ENCODE peak calls at places on chromosomes 6 and 20, in five cellular contexts. B is GM12865, F is body of pancreas, V is cardiac muscle cell, K is astrocyte of the spinal cord. I is an unnamed sample.

GRCh38 chr6:169035381-169036280 is 218.0 kb downstream of the THBS2 start:
- DNase-seq in V (peak), B (no peak), F (no peak), K (peak), I (peak)

GRCh38 chr6:149433901-149434300 is 33.8 kb downstream of the SUMO4 start:
- DNase-seq in K (no peak), B (no peak), F (no peak), V (no peak), I (no peak)

GRCh38 chr6:44053760-44054556 is 73.3 kb downstream of the MRPL14 start:
- DNase-seq in V (peak), K (peak), B (no peak), F (no peak), I (peak)

GRCh38 chr6:3205913-3206312 is 21.5 kb downstream of the TUBB2B start:
- DNase-seq in K (peak), V (peak), B (peak), F (no peak), I (peak)

GRCh38 chr6:44511126-44511525 is 123.6 kb downstream of the CDC5L start:
- DNase-seq in F (no peak), B (no peak), V (no peak), K (no peak), I (no peak)

GRCh38 chr6:166938704-166939103 is 17.6 kb downstream of the RNASET2 start:
- DNase-seq in B (no peak), K (no peak), F (no peak), V (no peak), I (no peak)

GRCh38 chr6:151389640-151390275 is 1.6 kb downstream of the ZBTB2 start:
- DNase-seq in V (peak), B (no peak), F (peak), K (peak), I (peak)

GRCh38 chr20:45545754-45546453 is 1.3 kb downstream of the EPPIN start:
- DNase-seq in F (no peak), V (peak), B (peak), K (peak), I (peak)

GRCh38 chr20:37988555-37988954 is 44.7 kb downstream of the TTI1 start:
- DNase-seq in V (no peak), B (no peak), F (no peak), K (peak), I (no peak)

GRCh38 chr20:59300341-59301081 is at the start of gene EDN3:
- DNase-seq in V (no peak), B (no peak), F (no peak), K (no peak), I (no peak)

GRCh38 chr6:84554706-84555105 is 209.7 kb downstream of the TBX18 start:
- DNase-seq in B (no peak), V (no peak), K (no peak), F (no peak), I (no peak)

GRCh38 chr6:42367353-42368011 is 84.2 kb downstream of the TRERF1 start:
- DNase-seq in F (no peak), V (no peak), K (no peak), B (peak), I (peak)

GRCh38 chr20:49956689-49957443 is 20.7 kb downstream of the RNF114 start:
- DNase-seq in K (no peak), B (peak), F (no peak), V (no peak), I (no peak)

GRCh38 chr6:56843476-56844349 is 111.2 kb upstream of the BEND6 start:
- DNase-seq in F (peak), V (peak), K (peak), B (peak), I (peak)

GRCh38 chr6:8194499-8194898 is 92.2 kb upstream of the EEF1E1 start:
- DNase-seq in V (no peak), B (no peak), F (no peak), K (no peak), I (no peak)

GRCh38 chr20:25296094-25297093 is 48.5 kb downstream of the PYGB start:
- DNase-seq in F (peak), B (peak), V (peak), K (no peak), I (peak)

GRCh38 chr20:50673146-50673830 is 18.1 kb downstream of the RIPOR3 start:
- DNase-seq in B (no peak), F (peak), V (peak), K (no peak), I (no peak)

GRCh38 chr6:33277663-33278391 is 904 bp downstream of the B3GALT4 start:
- DNase-seq in F (no peak), V (no peak), B (peak), K (no peak), I (no peak)

GRCh38 chr6:170257376-170257775 is 33.5 kb downstream of the DLL1 start:
- DNase-seq in F (no peak), V (no peak), B (no peak), K (no peak), I (no peak)

GRCh38 chr6:99933129-99933528 is 60.9 kb downstream of the MCHR2 start:
- DNase-seq in V (peak), B (no peak), F (no peak), K (peak), I (peak)

GRCh38 chr20:46683939-46684750 is 5.1 kb downstream of the TP53RK start:
- DNase-seq in K (peak), B (no peak), F (peak), V (peak), I (peak)

GRCh38 chr6:120122401-120122800 is 772.8 kb upstream of the MAN1A1 start:
- DNase-seq in B (no peak), F (no peak), V (no peak), K (no peak), I (no peak)

GRCh38 chr6:4381379-4381778 is 246.0 kb upstream of the ECI2 start:
- DNase-seq in F (no peak), K (no peak), V (peak), B (no peak), I (no peak)

GRCh38 chr6:4380881-4381281 is 245.5 kb upstream of the ECI2 start:
- DNase-seq in V (peak), B (no peak), F (no peak), K (no peak), I (no peak)

GRCh38 chr6:4382362-4382853 is 247.0 kb upstream of the ECI2 start:
- DNase-seq in B (no peak), V (no peak), F (no peak), K (no peak), I (no peak)

GRCh38 chr6:4383910-4384637 is 248.7 kb upstream of the ECI2 start:
- DNase-seq in V (no peak), K (no peak), F (no peak), B (no peak), I (no peak)

GRCh38 chr6:4384638-4385036 is 249.3 kb upstream of the ECI2 start:
- DNase-seq in K (no peak), V (no peak), B (no peak), F (no peak), I (no peak)
- TF ChIP-seq CTCF in K (no peak), V (no peak), B (no peak), F (no peak), I (peak)

GRCh38 chr6:50087231-50087954 is 37.7 kb upstream of the DEFB112 start:
- DNase-seq in V (no peak), K (peak), F (no peak), B (no peak), I (no peak)
- TF ChIP-seq CTCF in V (no peak), K (no peak), F (no peak), B (no peak), I (no peak)

GRCh38 chr6:141105481-141105880 is 1027.2 kb upstream of the GJE1 start:
- DNase-seq in B (no peak), K (peak), V (peak), F (no peak), I (no peak)

GRCh38 chr6:141107562-141108160 is 1025.1 kb upstream of the GJE1 start:
- DNase-seq in V (peak), B (peak), F (no peak), K (peak), I (peak)

DNA sequence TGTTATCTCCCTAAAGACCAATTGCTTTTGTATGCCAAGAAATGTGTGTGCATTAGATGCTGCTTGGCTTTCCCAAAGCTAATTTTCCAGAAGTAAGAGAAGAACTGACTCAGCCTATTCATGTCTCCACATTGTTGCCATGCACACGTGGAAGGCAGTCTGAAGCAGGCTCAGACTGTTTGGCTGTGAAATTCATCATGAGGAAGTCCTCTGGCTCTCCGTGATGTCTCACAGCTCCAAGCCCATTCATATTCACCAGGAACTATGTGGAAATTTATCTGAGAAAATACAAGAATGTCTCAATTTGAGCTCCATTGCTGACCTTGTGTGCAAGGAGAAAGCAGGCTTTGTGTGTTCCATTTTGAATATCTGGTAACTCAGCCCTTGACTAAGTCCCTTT is 1022.2 kb upstream of the GJE1 start:
- DNase-seq in B (no peak), F (no peak), V (peak), K (peak), I (peak)
- TF ChIP-seq CTCF in B (no peak), F (no peak), V (no peak), K (no peak), I (no peak)

DNA sequence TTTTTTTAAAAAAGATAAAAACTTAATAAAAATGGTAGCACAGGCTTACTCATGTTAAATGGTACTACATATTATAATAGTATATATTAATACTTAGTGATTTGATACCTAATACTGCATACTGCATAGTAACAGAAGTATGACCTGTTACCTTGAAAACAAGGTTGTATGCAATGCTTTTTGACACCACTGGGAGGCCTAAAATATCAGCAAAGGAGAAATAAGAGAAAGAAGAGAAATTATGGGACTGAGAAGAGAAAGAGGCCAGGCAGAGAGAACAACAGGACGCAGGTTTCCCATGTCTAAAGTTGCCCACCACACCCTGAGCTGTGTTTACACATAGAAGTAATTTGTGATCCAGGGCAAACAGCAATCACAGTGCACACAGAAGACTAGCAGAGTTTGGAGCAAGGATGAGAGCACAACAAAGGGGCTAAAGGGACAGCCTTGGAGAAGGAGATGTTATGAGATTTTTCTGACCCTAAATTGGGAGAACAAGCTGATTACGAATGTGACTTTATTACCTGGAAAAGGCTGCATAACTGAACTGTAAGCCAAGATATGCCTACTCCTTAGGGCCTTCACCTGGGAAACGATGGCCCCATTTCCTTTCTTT is 73.2 kb downstream of the ROS1 start:
- DNase-seq in V (peak), F (no peak), B (peak), K (peak), I (peak)
- TF ChIP-seq CTCF in V (peak), F (peak), B (peak), K (peak), I (peak)

GRCh38 chr6:12331474-12331873 is 41.3 kb downstream of the EDN1 start:
- DNase-seq in K (no peak), V (no peak), B (no peak), F (peak), I (no peak)
- TF ChIP-seq CTCF in K (no peak), V (no peak), B (no peak), F (no peak), I (no peak)

GRCh38 chr6:30103630-30104179 is 9.2 kb downstream of the TRIM31 start:
- DNase-seq in B (no peak), V (no peak), K (no peak), F (no peak), I (no peak)

GRCh38 chr6:30100585-30101422 is 12.1 kb downstream of the TRIM31 start:
- DNase-seq in B (no peak), K (no peak), F (peak), V (no peak), I (no peak)

GRCh38 chr6:30102701-30103629 is 9.9 kb downstream of the TRIM31 start:
- DNase-seq in B (peak), V (peak), K (peak), F (peak), I (peak)

GRCh38 chr6:30101423-30101938 is 11.4 kb downstream of the TRIM31 start:
- DNase-seq in B (no peak), V (no peak), F (no peak), K (no peak), I (no peak)

GRCh38 chr6:30101939-30102700 is 10.8 kb downstream of the TRIM31 start:
- DNase-seq in V (peak), K (peak), B (peak), F (peak), I (peak)
- TF ChIP-seq CTCF in V (peak), K (no peak), B (peak), F (no peak), I (peak)

GRCh38 chr6:32095338-32096086 is 13.6 kb downstream of the TNXB start:
- DNase-seq in V (no peak), F (no peak), K (no peak), B (no peak), I (no peak)
- TF ChIP-seq CTCF in V (no peak), F (no peak), K (peak), B (no peak), I (no peak)

I was measured in HFFc6.